ENCODE peak calls at places on chromosomes 5 and 9, in nine cellular contexts. X is hippocampal formation, T is Caki2, P is germinal center, Z is A549, H is tibial artery, F is 8988T, C is fibroblast of lung, M is KG1. J is an unnamed sample.

GRCh38 chr5:139461698-139462097 is 845 bp downstream of the ECSCR start:
- DNase-seq in X (no peak), T (no peak), P (no peak), Z (no peak), H (no peak), F (no peak), C (peak; percentile 72), M (no peak), J (no peak)

GRCh38 chr5:150676578-150676977 is 15.5 kb downstream of the MYOZ3 start:
- DNase-seq in X (no peak), T (no peak), P (no peak), Z (no peak), H (no peak), F (no peak), C (no peak), M (no peak), J (no peak)

GRCh38 chr9:2663886-2664674 is 42.5 kb downstream of the VLDLR start:
- DNase-seq in X (no peak), T (no peak), P (no peak), Z (no peak), H (no peak), F (no peak), C (no peak), M (no peak), J (no peak)

GRCh38 chr9:21677834-21678233 is 124.6 kb upstream of the MTAP start:
- DNase-seq in X (no peak), T (no peak), P (no peak), Z (peak; percentile 43), H (no peak), F (no peak), C (peak; percentile 95), M (no peak), J (no peak)

GRCh38 chr5:7714119-7714518 is 136.8 kb downstream of the CFAP90 start:
- DNase-seq in X (no peak), T (no peak), P (no peak), Z (no peak), H (no peak), F (no peak), C (peak; percentile 76), M (no peak), J (no peak)

GRCh38 chr5:147661576-147661975 is 121.0 kb downstream of the JAKMIP2 start:
- DNase-seq in X (no peak), T (no peak), P (no peak), Z (no peak), H (no peak), F (no peak), C (peak; percentile 47), M (no peak), J (no peak)

GRCh38 chr5:124398471-124398870 is 348.0 kb downstream of the ZNF608 start:
- DNase-seq in X (no peak), T (no peak), P (no peak), Z (no peak), H (no peak), F (no peak), C (peak; percentile 36), M (no peak), J (no peak)

GRCh38 chr5:54390015-54390414 is 65.5 kb upstream of the HSPB3 start:
- DNase-seq in X (no peak), T (peak; percentile 65), P (no peak), Z (peak; percentile 24), H (no peak), F (no peak), C (peak; percentile 92), M (no peak), J (no peak)

GRCh38 chr5:154756203-154756870 is 1.2 kb downstream of the LARP1 start:
- DNase-seq in X (no peak), T (peak; percentile 72), P (peak; percentile 29), Z (no peak), H (peak; percentile 73), F (no peak), C (no peak), M (no peak), J (no peak)

GRCh38 chr5:77709993-77710392 is 66.1 kb downstream of the TBCA start:
- DNase-seq in X (no peak), T (no peak), P (no peak), Z (no peak), H (no peak), F (no peak), C (no peak), M (no peak), J (no peak)

GRCh38 chr9:137422668-137423000 is 328 bp downstream of the EXD3 start:
- DNase-seq in X (no peak), T (peak; percentile 53), P (peak; percentile 38), Z (no peak), H (no peak), F (no peak), C (peak; percentile 29), M (no peak), J (no peak)

GRCh38 chr5:43039468-43040286 is 442 bp downstream of the ANXA2R start:
- DNase-seq in X (peak; percentile 42), T (peak; percentile 80), P (peak; percentile 18), Z (peak; percentile 58), H (peak; percentile 83), F (no peak), C (peak; percentile 90), M (no peak), J (peak; percentile 18)

GRCh38 chr9:128081052-128081451 is 13.0 kb downstream of the SLC25A25 start:
- DNase-seq in X (no peak), T (no peak), P (no peak), Z (no peak), H (no peak), F (no peak), C (peak; percentile 86), M (no peak), J (no peak)

GRCh38 chr5:127296321-127296720 is 5.7 kb downstream of the MEGF10 start:
- DNase-seq in X (no peak), T (peak; percentile 19), P (no peak), Z (no peak), H (no peak), F (no peak), C (peak; percentile 75), M (no peak), J (peak; percentile 60)

GRCh38 chr9:6873862-6874261 is 116.1 kb downstream of the KDM4C start:
- DNase-seq in X (no peak), T (no peak), P (no peak), Z (no peak), H (no peak), F (no peak), C (peak; percentile 62), M (no peak), J (no peak)

GRCh38 chr9:115973241-115973640 is 180.3 kb upstream of the PAPPA start:
- DNase-seq in X (no peak), T (no peak), P (no peak), Z (no peak), H (no peak), F (no peak), C (no peak), M (no peak), J (no peak)

GRCh38 chr5:78758169-78758839 is 109.7 kb upstream of the LHFPL2 start:
- DNase-seq in X (no peak), T (peak; percentile 50), P (peak; percentile 64), Z (no peak), H (no peak), F (no peak), C (peak; percentile 68), M (no peak), J (no peak)

GRCh38 chr9:19642256-19642655 is 146.6 kb downstream of the SLC24A2 start:
- DNase-seq in X (peak; percentile 80), T (no peak), P (no peak), Z (no peak), H (no peak), F (no peak), C (no peak), M (no peak), J (no peak)

GRCh38 chr5:113293613-113294340 is 141.0 kb downstream of the TSSK1B start:
- DNase-seq in X (no peak), T (no peak), P (no peak), Z (no peak), H (no peak), F (no peak), C (peak; percentile 36), M (no peak), J (no peak)

GRCh38 chr5:154437281-154437965 is 8.4 kb upstream of the SAP30L start:
- DNase-seq in X (no peak), T (no peak), P (no peak), Z (no peak), H (no peak), F (no peak), C (no peak), M (no peak), J (no peak)

GRCh38 chr5:36250427-36250826 is 8.7 kb upstream of the NADK2 start:
- DNase-seq in X (no peak), T (no peak), P (no peak), Z (no peak), H (no peak), F (no peak), C (no peak), M (no peak), J (no peak)

GRCh38 chr5:137252513-137252912 is 246.6 kb downstream of the SPOCK1 start:
- DNase-seq in X (peak; percentile 34), T (no peak), P (no peak), Z (no peak), H (no peak), F (no peak), C (peak; percentile 62), M (no peak), J (no peak)

GRCh38 chr5:20254748-20255147 is 266.7 kb upstream of the CDH18 start:
- DNase-seq in X (no peak), T (no peak), P (no peak), Z (no peak), H (no peak), F (no peak), C (no peak), M (no peak), J (no peak)

GRCh38 chr9:113653746-113654604 is 190.4 kb downstream of the RGS3 start:
- DNase-seq in X (no peak), T (no peak), P (no peak), Z (no peak), H (no peak), F (no peak), C (no peak), M (no peak), J (no peak)

GRCh38 chr9:126376311-126376902 is 49.8 kb downstream of the MVB12B start:
- DNase-seq in X (peak; percentile 88), T (no peak), P (no peak), Z (no peak), H (no peak), F (no peak), C (no peak), M (no peak), J (peak; percentile 79)

GRCh38 chr5:138542120-138542955 is 698 bp downstream of the ETF1 start:
- DNase-seq in X (no peak), T (no peak), P (peak; percentile 14), Z (no peak), H (no peak), F (no peak), C (peak; percentile 10), M (no peak), J (no peak)

GRCh38 chr9:134660407-134660806 is 18.8 kb downstream of the COL5A1 start:
- DNase-seq in X (no peak), T (no peak), P (no peak), Z (no peak), H (no peak), F (no peak), C (no peak), M (no peak), J (no peak)

GRCh38 chr5:41097642-41098041 is 26.5 kb upstream of the MROH2B start:
- DNase-seq in X (no peak), T (peak; percentile 19), P (peak; percentile 13), Z (no peak), H (no peak), F (no peak), C (no peak), M (no peak), J (no peak)

GRCh38 chr5:60687927-60688720 is 11.8 kb downstream of the DEPDC1B start:
- DNase-seq in X (no peak), T (peak; percentile 49), P (peak; percentile 21), Z (peak; percentile 50), H (no peak), F (no peak), C (peak; percentile 50), M (no peak), J (no peak)

J was measured in caudate nucleus.